ENCODE peak calls at places on chromosomes 4 and X, in six cellular contexts. J is activated T-cell treated with anti-CD3 and anti-CD28 coated beads, Interleukin-2, amount 50 U/mL, for 1 hour; F is EL; H is GM18507; I is NCI-H1105; U is activated B cell treated with CpG ODN at 0.5 μM for 24 hours. N is an unnamed sample.

GRCh38 chrX:102651242-102651967 is at the start of gene GPRASP1:
- DNase-seq in F (peak), J (peak), I (peak), H (no peak), U (peak), N (peak)

GRCh38 chr4:76240236-76240635 is 11.3 kb upstream of the FAM47E start:
- DNase-seq in F (no peak), J (no peak), U (no peak), H (no peak), I (no peak), N (no peak)

GRCh38 chr4:3710451-3711182 is 55.6 kb upstream of the ADRA2C start:
- DNase-seq in U (no peak), I (no peak), J (no peak), F (no peak), H (no peak), N (no peak)

GRCh38 chrX:123324628-123325027 is 140.6 kb downstream of the GRIA3 start:
- DNase-seq in F (peak), I (no peak), H (no peak), U (no peak), J (no peak), N (no peak)

GRCh38 chrX:11745881-11746280 is 12.2 kb upstream of the MSL3 start:
- DNase-seq in H (no peak), U (no peak), J (no peak), I (no peak), F (no peak), N (no peak)

GRCh38 chr4:98473046-98473445 is 185.4 kb downstream of the TSPAN5 start:
- DNase-seq in J (no peak), H (no peak), U (no peak), I (no peak), F (no peak), N (no peak)

GRCh38 chrX:154761977-154762528 is 611 bp upstream of the DKC1 start:
- DNase-seq in U (no peak), F (no peak), J (no peak), I (peak), H (no peak), N (no peak)

GRCh38 chr4:1012031-1012739 is 759 bp downstream of the FGFRL1 start:
- DNase-seq in J (peak), I (no peak), F (peak), H (no peak), U (no peak), N (no peak)

GRCh38 chr4:22969314-22969896 is 276.7 kb downstream of the GBA3 start:
- DNase-seq in F (peak), H (no peak), I (no peak), U (no peak), J (no peak), N (no peak)

GRCh38 chr4:157389751-157390150 is 169.2 kb downstream of the GRIA2 start:
- DNase-seq in H (no peak), F (no peak), U (no peak), I (no peak), J (no peak), N (no peak)

GRCh38 chr4:98199247-98199646 is 56.0 kb upstream of the STPG2 start:
- DNase-seq in F (no peak), U (no peak), I (no peak), J (no peak), H (no peak), N (no peak)

GRCh38 chrX:41382699-41383645 is 49.0 kb downstream of the DDX3X start:
- DNase-seq in J (peak), I (no peak), F (peak), H (no peak), U (no peak), N (no peak)

N was measured in GM12891.